ENCODE peak calls at places on chromosomes 7 and 10, in ten cellular contexts. One of them, this sample, is unnamed.

GRCh38 chr7:74032191-74032490 is 4.2 kb downstream of the ELN start:
- DNase-seq in H9: no peak
- DNase-seq in activated naive CD4-positive, alpha-beta T cell treated with anti-CD3 and anti-CD28 coated beads for 36 hours: no peak
- DNase-seq in naive B cell: no peak
- DNase-seq in NCI-H460: no peak
- DNase-seq in activated CD4-positive, alpha-beta T cell treated with anti-CD3 and anti-CD28 coated beads, Interleukin-2, amount 10 ng/mL, durations not matched to agents 7 days and 5 days: no peak
- DNase-seq in CD4-positive, alpha-beta memory T cell: no peak
- DNase-seq in germinal center: no peak
- DNase-seq in RWPE2: no peak
- DNase-seq in T-helper 2 cell: no peak
- DNase-seq in this sample: no peak

GRCh38 chr7:41085244-41085643 is 617.6 kb downstream of the INHBA start:
- DNase-seq in T-helper 2 cell: no peak
- DNase-seq in H9: no peak
- DNase-seq in activated CD4-positive, alpha-beta T cell treated with anti-CD3 and anti-CD28 coated beads, Interleukin-2, amount 10 ng/mL, durations not matched to agents 7 days and 5 days: no peak
- DNase-seq in NCI-H460: no peak
- DNase-seq in CD4-positive, alpha-beta memory T cell: no peak
- DNase-seq in activated naive CD4-positive, alpha-beta T cell treated with anti-CD3 and anti-CD28 coated beads for 36 hours: no peak
- DNase-seq in RWPE2: no peak
- DNase-seq in naive B cell: no peak
- DNase-seq in germinal center: no peak
- DNase-seq in this sample: no peak

GRCh38 chr10:96401036-96401435 is 42.2 kb upstream of the OPALIN start:
- DNase-seq in H9: no peak
- DNase-seq in naive B cell: no peak
- DNase-seq in germinal center: no peak
- DNase-seq in T-helper 2 cell: no peak
- DNase-seq in RWPE2: no peak
- DNase-seq in NCI-H460: no peak
- DNase-seq in CD4-positive, alpha-beta memory T cell: no peak
- DNase-seq in activated CD4-positive, alpha-beta T cell treated with anti-CD3 and anti-CD28 coated beads, Interleukin-2, amount 10 ng/mL, durations not matched to agents 7 days and 5 days: no peak
- DNase-seq in activated naive CD4-positive, alpha-beta T cell treated with anti-CD3 and anti-CD28 coated beads for 36 hours: no peak
- DNase-seq in this sample: no peak

GRCh38 chr10:97338041-97338440 is 3.5 kb upstream of the FRAT2 start:
- DNase-seq in RWPE2: no peak
- DNase-seq in germinal center: no peak
- DNase-seq in activated naive CD4-positive, alpha-beta T cell treated with anti-CD3 and anti-CD28 coated beads for 36 hours: no peak
- DNase-seq in H9: no peak
- DNase-seq in CD4-positive, alpha-beta memory T cell: no peak
- DNase-seq in naive B cell: no peak
- DNase-seq in T-helper 2 cell: no peak
- DNase-seq in NCI-H460: no peak
- DNase-seq in activated CD4-positive, alpha-beta T cell treated with anti-CD3 and anti-CD28 coated beads, Interleukin-2, amount 10 ng/mL, durations not matched to agents 7 days and 5 days: no peak
- DNase-seq in this sample: no peak

GRCh38 chr7:97973206-97973658 is 16.8 kb downstream of the OCM2 start:
- DNase-seq in CD4-positive, alpha-beta memory T cell: no peak
- DNase-seq in naive B cell: peak
- DNase-seq in activated naive CD4-positive, alpha-beta T cell treated with anti-CD3 and anti-CD28 coated beads for 36 hours: no peak
- DNase-seq in NCI-H460: no peak
- DNase-seq in germinal center: no peak
- DNase-seq in H9: peak
- DNase-seq in activated CD4-positive, alpha-beta T cell treated with anti-CD3 and anti-CD28 coated beads, Interleukin-2, amount 10 ng/mL, durations not matched to agents 7 days and 5 days: no peak
- DNase-seq in RWPE2: no peak
- DNase-seq in T-helper 2 cell: no peak
- DNase-seq in this sample: peak

GRCh38 chr7:7916064-7916463 is 52.5 kb upstream of the GLCCI1 start:
- DNase-seq in CD4-positive, alpha-beta memory T cell: no peak
- DNase-seq in germinal center: no peak
- DNase-seq in activated CD4-positive, alpha-beta T cell treated with anti-CD3 and anti-CD28 coated beads, Interleukin-2, amount 10 ng/mL, durations not matched to agents 7 days and 5 days: no peak
- DNase-seq in H9: no peak
- DNase-seq in T-helper 2 cell: no peak
- DNase-seq in RWPE2: no peak
- DNase-seq in activated naive CD4-positive, alpha-beta T cell treated with anti-CD3 and anti-CD28 coated beads for 36 hours: no peak
- DNase-seq in naive B cell: no peak
- DNase-seq in NCI-H460: no peak
- DNase-seq in this sample: no peak

GRCh38 chr7:11787534-11787933 is 44.5 kb downstream of the THSD7A start:
- DNase-seq in T-helper 2 cell: no peak
- DNase-seq in activated naive CD4-positive, alpha-beta T cell treated with anti-CD3 and anti-CD28 coated beads for 36 hours: no peak
- DNase-seq in naive B cell: no peak
- DNase-seq in H9: no peak
- DNase-seq in activated CD4-positive, alpha-beta T cell treated with anti-CD3 and anti-CD28 coated beads, Interleukin-2, amount 10 ng/mL, durations not matched to agents 7 days and 5 days: no peak
- DNase-seq in CD4-positive, alpha-beta memory T cell: no peak
- DNase-seq in NCI-H460: no peak
- DNase-seq in RWPE2: no peak
- DNase-seq in germinal center: no peak
- DNase-seq in this sample: no peak

GRCh38 chr10:34960983-34961382 is 129.2 kb downstream of the CUL2 start:
- DNase-seq in RWPE2: no peak
- DNase-seq in H9: no peak
- DNase-seq in germinal center: no peak
- DNase-seq in NCI-H460: no peak
- DNase-seq in naive B cell: no peak
- DNase-seq in CD4-positive, alpha-beta memory T cell: no peak
- DNase-seq in activated CD4-positive, alpha-beta T cell treated with anti-CD3 and anti-CD28 coated beads, Interleukin-2, amount 10 ng/mL, durations not matched to agents 7 days and 5 days: no peak
- DNase-seq in activated naive CD4-positive, alpha-beta T cell treated with anti-CD3 and anti-CD28 coated beads for 36 hours: no peak
- DNase-seq in T-helper 2 cell: no peak
- DNase-seq in this sample: no peak

GRCh38 chr7:73685311-73685710 is 1.9 kb downstream of the BUD23 start:
- DNase-seq in RWPE2: no peak
- DNase-seq in NCI-H460: no peak
- DNase-seq in activated CD4-positive, alpha-beta T cell treated with anti-CD3 and anti-CD28 coated beads, Interleukin-2, amount 10 ng/mL, durations not matched to agents 7 days and 5 days: no peak
- DNase-seq in T-helper 2 cell: no peak
- DNase-seq in naive B cell: no peak
- DNase-seq in H9: no peak
- DNase-seq in germinal center: no peak
- DNase-seq in activated naive CD4-positive, alpha-beta T cell treated with anti-CD3 and anti-CD28 coated beads for 36 hours: no peak
- DNase-seq in CD4-positive, alpha-beta memory T cell: no peak
- DNase-seq in this sample: no peak

GRCh38 chr7:21450876-21451275 is 23.0 kb downstream of the SP4 start:
- DNase-seq in naive B cell: no peak
- DNase-seq in RWPE2: no peak
- DNase-seq in H9: no peak
- DNase-seq in germinal center: no peak
- DNase-seq in NCI-H460: no peak
- DNase-seq in CD4-positive, alpha-beta memory T cell: no peak
- DNase-seq in activated naive CD4-positive, alpha-beta T cell treated with anti-CD3 and anti-CD28 coated beads for 36 hours: no peak
- DNase-seq in activated CD4-positive, alpha-beta T cell treated with anti-CD3 and anti-CD28 coated beads, Interleukin-2, amount 10 ng/mL, durations not matched to agents 7 days and 5 days: no peak
- DNase-seq in T-helper 2 cell: no peak
- DNase-seq in this sample: no peak

GRCh38 chr7:102073931-102074880 is 212.5 kb upstream of the SH2B2 start:
- DNase-seq in CD4-positive, alpha-beta memory T cell: no peak
- DNase-seq in germinal center: no peak
- DNase-seq in activated CD4-positive, alpha-beta T cell treated with anti-CD3 and anti-CD28 coated beads, Interleukin-2, amount 10 ng/mL, durations not matched to agents 7 days and 5 days: no peak
- DNase-seq in RWPE2: no peak
- DNase-seq in H9: no peak
- DNase-seq in T-helper 2 cell: no peak
- DNase-seq in naive B cell: no peak
- DNase-seq in NCI-H460: no peak
- DNase-seq in activated naive CD4-positive, alpha-beta T cell treated with anti-CD3 and anti-CD28 coated beads for 36 hours: no peak
- DNase-seq in this sample: peak

GRCh38 chr7:15780271-15780670 is 93.8 kb upstream of the MEOX2 start:
- DNase-seq in CD4-positive, alpha-beta memory T cell: no peak
- DNase-seq in germinal center: no peak
- DNase-seq in T-helper 2 cell: no peak
- DNase-seq in H9: no peak
- DNase-seq in NCI-H460: no peak
- DNase-seq in activated CD4-positive, alpha-beta T cell treated with anti-CD3 and anti-CD28 coated beads, Interleukin-2, amount 10 ng/mL, durations not matched to agents 7 days and 5 days: no peak
- DNase-seq in activated naive CD4-positive, alpha-beta T cell treated with anti-CD3 and anti-CD28 coated beads for 36 hours: no peak
- DNase-seq in naive B cell: no peak
- DNase-seq in RWPE2: no peak
- DNase-seq in this sample: peak

GRCh38 chr7:39069886-39070881 is 92.5 kb downstream of the POU6F2 start:
- DNase-seq in germinal center: peak
- DNase-seq in CD4-positive, alpha-beta memory T cell: no peak
- DNase-seq in T-helper 2 cell: no peak
- DNase-seq in activated CD4-positive, alpha-beta T cell treated with anti-CD3 and anti-CD28 coated beads, Interleukin-2, amount 10 ng/mL, durations not matched to agents 7 days and 5 days: no peak
- DNase-seq in NCI-H460: no peak
- DNase-seq in naive B cell: peak
- DNase-seq in RWPE2: no peak
- DNase-seq in H9: no peak
- DNase-seq in activated naive CD4-positive, alpha-beta T cell treated with anti-CD3 and anti-CD28 coated beads for 36 hours: no peak
- DNase-seq in this sample: no peak

GRCh38 chr10:124173298-124173900 is 80.0 kb upstream of the CHST15 start:
- DNase-seq in T-helper 2 cell: no peak
- DNase-seq in CD4-positive, alpha-beta memory T cell: no peak
- DNase-seq in activated naive CD4-positive, alpha-beta T cell treated with anti-CD3 and anti-CD28 coated beads for 36 hours: no peak
- DNase-seq in activated CD4-positive, alpha-beta T cell treated with anti-CD3 and anti-CD28 coated beads, Interleukin-2, amount 10 ng/mL, durations not matched to agents 7 days and 5 days: no peak
- DNase-seq in RWPE2: no peak
- DNase-seq in H9: peak
- DNase-seq in naive B cell: no peak
- DNase-seq in germinal center: no peak
- DNase-seq in NCI-H460: no peak
- DNase-seq in this sample: no peak

GRCh38 chr10:84537447-84537931 is 209.1 kb downstream of the CCSER2 start:
- DNase-seq in naive B cell: peak
- DNase-seq in activated CD4-positive, alpha-beta T cell treated with anti-CD3 and anti-CD28 coated beads, Interleukin-2, amount 10 ng/mL, durations not matched to agents 7 days and 5 days: peak
- DNase-seq in H9: no peak
- DNase-seq in germinal center: peak
- DNase-seq in T-helper 2 cell: peak
- DNase-seq in activated naive CD4-positive, alpha-beta T cell treated with anti-CD3 and anti-CD28 coated beads for 36 hours: peak
- DNase-seq in NCI-H460: peak
- DNase-seq in CD4-positive, alpha-beta memory T cell: peak
- DNase-seq in RWPE2: no peak
- DNase-seq in this sample: peak

GRCh38 chr7:30708412-30708811 is 26.2 kb upstream of the CRHR2 start:
- DNase-seq in NCI-H460: no peak
- DNase-seq in H9: no peak
- DNase-seq in activated naive CD4-positive, alpha-beta T cell treated with anti-CD3 and anti-CD28 coated beads for 36 hours: no peak
- DNase-seq in CD4-positive, alpha-beta memory T cell: no peak
- DNase-seq in germinal center: no peak
- DNase-seq in activated CD4-positive, alpha-beta T cell treated with anti-CD3 and anti-CD28 coated beads, Interleukin-2, amount 10 ng/mL, durations not matched to agents 7 days and 5 days: no peak
- DNase-seq in naive B cell: no peak
- DNase-seq in RWPE2: no peak
- DNase-seq in T-helper 2 cell: no peak
- DNase-seq in this sample: no peak

GRCh38 chr7:83547526-83547925 is 101.4 kb downstream of the SEMA3E start:
- DNase-seq in activated naive CD4-positive, alpha-beta T cell treated with anti-CD3 and anti-CD28 coated beads for 36 hours: no peak
- DNase-seq in germinal center: no peak
- DNase-seq in naive B cell: no peak
- DNase-seq in activated CD4-positive, alpha-beta T cell treated with anti-CD3 and anti-CD28 coated beads, Interleukin-2, amount 10 ng/mL, durations not matched to agents 7 days and 5 days: no peak
- DNase-seq in H9: no peak
- DNase-seq in T-helper 2 cell: no peak
- DNase-seq in CD4-positive, alpha-beta memory T cell: no peak
- DNase-seq in NCI-H460: no peak
- DNase-seq in RWPE2: no peak
- DNase-seq in this sample: no peak

GRCh38 chr10:102449321-102450123 is 1.8 kb downstream of the C10orf95 start:
- DNase-seq in activated CD4-positive, alpha-beta T cell treated with anti-CD3 and anti-CD28 coated beads, Interleukin-2, amount 10 ng/mL, durations not matched to agents 7 days and 5 days: peak
- DNase-seq in H9: peak
- DNase-seq in germinal center: peak
- DNase-seq in RWPE2: peak
- DNase-seq in activated naive CD4-positive, alpha-beta T cell treated with anti-CD3 and anti-CD28 coated beads for 36 hours: peak
- DNase-seq in naive B cell: peak
- DNase-seq in CD4-positive, alpha-beta memory T cell: peak
- DNase-seq in T-helper 2 cell: peak
- DNase-seq in NCI-H460: peak
- DNase-seq in this sample: peak

GRCh38 chr10:110845756-110846620 is 25.7 kb upstream of the PDCD4 start:
- DNase-seq in H9: no peak
- DNase-seq in activated CD4-positive, alpha-beta T cell treated with anti-CD3 and anti-CD28 coated beads, Interleukin-2, amount 10 ng/mL, durations not matched to agents 7 days and 5 days: no peak
- DNase-seq in RWPE2: no peak
- DNase-seq in CD4-positive, alpha-beta memory T cell: no peak
- DNase-seq in activated naive CD4-positive, alpha-beta T cell treated with anti-CD3 and anti-CD28 coated beads for 36 hours: peak
- DNase-seq in germinal center: no peak
- DNase-seq in naive B cell: no peak
- DNase-seq in NCI-H460: no peak
- DNase-seq in T-helper 2 cell: no peak
- DNase-seq in this sample: peak

GRCh38 chr7:143172354-143172753 is 10.9 kb upstream of the TAS2R39 start:
- DNase-seq in H9: no peak
- DNase-seq in CD4-positive, alpha-beta memory T cell: no peak
- DNase-seq in naive B cell: no peak
- DNase-seq in activated CD4-positive, alpha-beta T cell treated with anti-CD3 and anti-CD28 coated beads, Interleukin-2, amount 10 ng/mL, durations not matched to agents 7 days and 5 days: no peak
- DNase-seq in germinal center: no peak
- DNase-seq in activated naive CD4-positive, alpha-beta T cell treated with anti-CD3 and anti-CD28 coated beads for 36 hours: no peak
- DNase-seq in T-helper 2 cell: no peak
- DNase-seq in RWPE2: no peak
- DNase-seq in NCI-H460: no peak
- DNase-seq in this sample: no peak

GRCh38 chr10:99920901-99921300 is 88.8 kb downstream of the DNMBP start:
- DNase-seq in H9: no peak
- DNase-seq in CD4-positive, alpha-beta memory T cell: no peak
- DNase-seq in activated CD4-positive, alpha-beta T cell treated with anti-CD3 and anti-CD28 coated beads, Interleukin-2, amount 10 ng/mL, durations not matched to agents 7 days and 5 days: no peak
- DNase-seq in RWPE2: no peak
- DNase-seq in germinal center: no peak
- DNase-seq in activated naive CD4-positive, alpha-beta T cell treated with anti-CD3 and anti-CD28 coated beads for 36 hours: no peak
- DNase-seq in T-helper 2 cell: no peak
- DNase-seq in naive B cell: no peak
- DNase-seq in NCI-H460: no peak
- DNase-seq in this sample: no peak

GRCh38 chr7:99394188-99394502 is 14.3 kb downstream of the PDAP1 start:
- DNase-seq in H9: no peak
- DNase-seq in naive B cell: no peak
- DNase-seq in CD4-positive, alpha-beta memory T cell: no peak
- DNase-seq in T-helper 2 cell: no peak
- DNase-seq in NCI-H460: no peak
- DNase-seq in germinal center: no peak
- DNase-seq in activated CD4-positive, alpha-beta T cell treated with anti-CD3 and anti-CD28 coated beads, Interleukin-2, amount 10 ng/mL, durations not matched to agents 7 days and 5 days: no peak
- DNase-seq in activated naive CD4-positive, alpha-beta T cell treated with anti-CD3 and anti-CD28 coated beads for 36 hours: no peak
- DNase-seq in RWPE2: no peak
- DNase-seq in this sample: no peak

GRCh38 chr10:93199221-93199681 is 125.6 kb downstream of the CYP26A1 start:
- DNase-seq in activated CD4-positive, alpha-beta T cell treated with anti-CD3 and anti-CD28 coated beads, Interleukin-2, amount 10 ng/mL, durations not matched to agents 7 days and 5 days: no peak
- DNase-seq in H9: no peak
- DNase-seq in RWPE2: no peak
- DNase-seq in naive B cell: no peak
- DNase-seq in NCI-H460: peak
- DNase-seq in CD4-positive, alpha-beta memory T cell: no peak
- DNase-seq in activated naive CD4-positive, alpha-beta T cell treated with anti-CD3 and anti-CD28 coated beads for 36 hours: no peak
- DNase-seq in germinal center: no peak
- DNase-seq in T-helper 2 cell: no peak
- DNase-seq in this sample: no peak

GRCh38 chr7:45574521-45575500 is 643 bp downstream of the ADCY1 start:
- DNase-seq in CD4-positive, alpha-beta memory T cell: no peak
- DNase-seq in germinal center: peak
- DNase-seq in RWPE2: no peak
- DNase-seq in activated naive CD4-positive, alpha-beta T cell treated with anti-CD3 and anti-CD28 coated beads for 36 hours: no peak
- DNase-seq in activated CD4-positive, alpha-beta T cell treated with anti-CD3 and anti-CD28 coated beads, Interleukin-2, amount 10 ng/mL, durations not matched to agents 7 days and 5 days: no peak
- DNase-seq in H9: peak
- DNase-seq in naive B cell: no peak
- DNase-seq in T-helper 2 cell: no peak
- DNase-seq in NCI-H460: peak
- DNase-seq in this sample: peak

GRCh38 chr7:100629117-100629711 is 12.1 kb downstream of the TFR2 start:
- DNase-seq in activated naive CD4-positive, alpha-beta T cell treated with anti-CD3 and anti-CD28 coated beads for 36 hours: peak
- DNase-seq in RWPE2: no peak
- DNase-seq in CD4-positive, alpha-beta memory T cell: no peak
- DNase-seq in naive B cell: no peak
- DNase-seq in T-helper 2 cell: no peak
- DNase-seq in activated CD4-positive, alpha-beta T cell treated with anti-CD3 and anti-CD28 coated beads, Interleukin-2, amount 10 ng/mL, durations not matched to agents 7 days and 5 days: peak
- DNase-seq in germinal center: no peak
- DNase-seq in H9: peak
- DNase-seq in NCI-H460: peak
- DNase-seq in this sample: peak

GRCh38 chr7:117781707-117782106 is 91.5 kb downstream of the CTTNBP2 start:
- DNase-seq in RWPE2: no peak
- DNase-seq in NCI-H460: no peak
- DNase-seq in activated naive CD4-positive, alpha-beta T cell treated with anti-CD3 and anti-CD28 coated beads for 36 hours: no peak
- DNase-seq in activated CD4-positive, alpha-beta T cell treated with anti-CD3 and anti-CD28 coated beads, Interleukin-2, amount 10 ng/mL, durations not matched to agents 7 days and 5 days: no peak
- DNase-seq in T-helper 2 cell: no peak
- DNase-seq in naive B cell: no peak
- DNase-seq in CD4-positive, alpha-beta memory T cell: no peak
- DNase-seq in H9: no peak
- DNase-seq in germinal center: no peak
- DNase-seq in this sample: no peak

GRCh38 chr7:155918720-155919399 is 106.6 kb upstream of the SHH start:
- DNase-seq in activated CD4-positive, alpha-beta T cell treated with anti-CD3 and anti-CD28 coated beads, Interleukin-2, amount 10 ng/mL, durations not matched to agents 7 days and 5 days: no peak
- DNase-seq in CD4-positive, alpha-beta memory T cell: no peak
- DNase-seq in T-helper 2 cell: no peak
- DNase-seq in activated naive CD4-positive, alpha-beta T cell treated with anti-CD3 and anti-CD28 coated beads for 36 hours: no peak
- DNase-seq in germinal center: no peak
- DNase-seq in NCI-H460: peak
- DNase-seq in naive B cell: no peak
- DNase-seq in H9: no peak
- DNase-seq in RWPE2: peak
- DNase-seq in this sample: peak

GRCh38 chr10:79358811-79359210 is 11.5 kb downstream of the PPIF start:
- DNase-seq in T-helper 2 cell: no peak
- DNase-seq in activated CD4-positive, alpha-beta T cell treated with anti-CD3 and anti-CD28 coated beads, Interleukin-2, amount 10 ng/mL, durations not matched to agents 7 days and 5 days: no peak
- DNase-seq in RWPE2: no peak
- DNase-seq in NCI-H460: no peak
- DNase-seq in naive B cell: no peak
- DNase-seq in CD4-positive, alpha-beta memory T cell: no peak
- DNase-seq in germinal center: no peak
- DNase-seq in activated naive CD4-positive, alpha-beta T cell treated with anti-CD3 and anti-CD28 coated beads for 36 hours: no peak
- DNase-seq in H9: no peak
- DNase-seq in this sample: peak